ENCODE peak calls at places on chromosomes 7 and 10, in seven cellular contexts. R is PC-9; T is GM23248; P is left ventricle myocardium inferior; O is Peyer's patch; S is mesenchymal stem cell; L is CD4-positive, CD25-positive, alpha-beta regulatory T cell. Q is an unnamed sample.

GRCh38 chr10:63415635-63416244 is 50.0 kb downstream of the JMJD1C start:
- DNase-seq in S (peak; percentile 18), O (no peak), P (no peak), L (no peak), T (no peak), R (no peak), Q (peak; percentile 21)

GRCh38 chr7:142053988-142054387 is 57.5 kb upstream of the MGAM2 start:
- DNase-seq in T (peak; percentile 72), O (no peak), P (no peak), S (no peak), R (no peak), L (no peak), Q (no peak)

GRCh38 chr10:98446121-98446655 is 547 bp downstream of the HPS1 start:
- DNase-seq in L (peak; percentile 54), T (peak; percentile 75), P (no peak), S (peak; percentile 40), R (peak; percentile 34), O (peak; percentile 43), Q (peak; percentile 40)

GRCh38 chr10:88064608-88065383 is 201.4 kb downstream of the PTEN start:
- DNase-seq in R (no peak), P (peak; percentile 71), T (peak; percentile 67), S (peak; percentile 72), O (peak; percentile 40), L (peak; percentile 35), Q (peak; percentile 23)

GRCh38 chr10:7908541-7909210 is 90.4 kb downstream of the TAF3 start:
- DNase-seq in P (no peak), S (no peak), R (no peak), L (no peak), T (no peak), O (no peak), Q (no peak)

GRCh38 chr10:122301055-122301810 is 30.1 kb downstream of the BTBD16 start:
- DNase-seq in S (peak; percentile 90), L (no peak), T (peak; percentile 93), R (no peak), O (no peak), P (no peak), Q (no peak)

GRCh38 chr7:1654111-1654510 is 16.0 kb upstream of the ELFN1 start:
- DNase-seq in P (no peak), L (no peak), O (no peak), R (no peak), S (no peak), T (no peak), Q (no peak)

GRCh38 chr10:28179490-28180099 is 123.3 kb downstream of the MPP7 start:
- DNase-seq in O (no peak), L (peak; percentile 81), T (peak; percentile 66), P (no peak), S (peak; percentile 65), R (no peak), Q (peak; percentile 71)

GRCh38 chr10:44981172-44982113 is 2.8 kb upstream of the DEPP1 start:
- DNase-seq in R (peak; percentile 91), P (no peak), S (peak; percentile 90), T (peak; percentile 95), L (no peak), O (no peak), Q (no peak)

GRCh38 chr7:32039000-32039756 is 31.0 kb downstream of the PDE1C start:
- DNase-seq in R (peak; percentile 19), P (no peak), S (no peak), L (no peak), O (no peak), T (no peak), Q (no peak)

GRCh38 chr10:34522542-34522941 is 292.6 kb downstream of the PARD3 start:
- DNase-seq in L (peak; percentile 23), T (no peak), S (peak; percentile 30), R (no peak), P (no peak), O (no peak), Q (peak; percentile 79)

GRCh38 chr10:77392236-77392721 is 245.3 kb downstream of the KCNMA1 start:
- DNase-seq in L (no peak), P (no peak), O (no peak), R (no peak), T (peak; percentile 70), S (peak; percentile 79), Q (no peak)

GRCh38 chr10:77391605-77392235 is 245.9 kb downstream of the KCNMA1 start:
- DNase-seq in O (peak; percentile 18), L (peak; percentile 7), T (peak; percentile 88), P (peak; percentile 51), S (peak; percentile 89), R (peak; percentile 53), Q (peak; percentile 86)

GRCh38 chr10:77392851-77393250 is 244.8 kb downstream of the KCNMA1 start:
- DNase-seq in L (no peak), S (peak; percentile 98), R (peak; percentile 94), T (peak; percentile 100), P (no peak), O (no peak), Q (peak; percentile 33)

GRCh38 chr10:77388571-77388970 is 249.0 kb downstream of the KCNMA1 start:
- DNase-seq in T (no peak), O (no peak), R (no peak), P (no peak), S (no peak), L (no peak), Q (no peak)

DNA sequence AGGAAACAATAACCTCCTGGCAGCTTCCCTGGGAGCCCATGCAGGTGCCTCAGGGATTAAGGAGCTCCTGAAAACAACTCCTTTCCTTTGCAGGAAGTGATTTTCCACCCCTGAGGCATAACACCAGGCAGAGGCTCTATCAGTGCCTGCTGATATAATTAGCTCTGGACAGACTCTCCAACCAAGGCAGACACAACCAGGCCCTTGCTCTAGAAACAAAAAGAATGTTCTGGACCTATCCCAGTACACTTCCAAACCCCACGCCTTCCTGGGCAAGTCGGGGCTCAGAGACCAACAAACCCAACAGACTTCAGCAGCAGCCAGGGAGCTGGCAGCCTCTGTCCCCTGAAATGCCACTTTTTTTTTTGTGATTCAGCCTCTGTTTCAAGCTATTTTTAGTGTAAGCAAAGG is 247.1 kb downstream of the KCNMA1 start:
- DNase-seq in O (no peak), S (peak; percentile 53), T (peak; percentile 51), L (no peak), R (no peak), P (no peak), Q (no peak)
- H3K27ac ChIP-seq in O (no peak overlapping the region), S (no peak overlapping the region), T (peak overlapping the region; percentile 78), L (no peak overlapping the region), R (no peak overlapping the region), P (no peak overlapping the region), Q (no peak overlapping the region)

DNA sequence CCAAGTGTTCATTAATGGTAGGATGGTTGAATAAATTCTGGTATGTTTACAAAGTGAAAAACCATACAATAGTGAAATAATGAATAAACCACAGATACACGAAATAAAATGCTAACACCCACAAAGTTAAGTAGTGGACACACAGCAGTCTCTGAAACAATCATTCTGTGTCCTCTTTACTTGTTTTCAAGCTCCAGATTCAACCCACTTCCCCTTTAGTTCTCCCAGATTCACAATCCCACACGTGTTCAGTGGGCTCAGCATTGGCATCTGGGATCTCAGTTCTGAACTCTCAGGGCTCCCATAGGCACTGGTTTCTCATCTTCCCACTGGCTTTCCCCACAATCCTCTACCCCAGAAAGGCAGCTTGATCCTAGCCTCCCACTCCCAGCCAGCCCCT is 44.9 kb downstream of the SEM1 start:
- DNase-seq in O (no peak), R (no peak), T (no peak), L (no peak), P (no peak), S (no peak), Q (no peak)
- H3K9me3 ChIP-seq in O (no peaks in the 10 kb centered on the region), R (no peaks in the 10 kb centered on the region), T (no peaks in the 10 kb centered on the region), L (no peaks in the 10 kb centered on the region), P (peaks cover 7% of the 10 kb centered on the region), S (no peaks in the 10 kb centered on the region), Q (no peaks in the 10 kb centered on the region)

GRCh38 chr10:99982728-99983127 is 27.0 kb downstream of the DNMBP start:
- DNase-seq in R (no peak), P (no peak), L (no peak), O (no peak), S (no peak), T (no peak), Q (no peak)

GRCh38 chr10:99984635-99985034 is 25.1 kb downstream of the DNMBP start:
- DNase-seq in P (no peak), R (no peak), O (no peak), L (no peak), T (no peak), S (no peak), Q (no peak)

GRCh38 chr10:99984201-99984600 is 25.5 kb downstream of the DNMBP start:
- DNase-seq in T (peak; percentile 60), R (no peak), L (peak; percentile 71), O (no peak), S (peak; percentile 63), P (no peak), Q (peak; percentile 29)

GRCh38 chr10:99981581-99982199 is 28.1 kb downstream of the DNMBP start:
- DNase-seq in O (no peak), T (peak; percentile 25), S (no peak), P (no peak), R (no peak), L (no peak), Q (peak; percentile 64)

GRCh38 chr10:99983280-99983988 is 26.3 kb downstream of the DNMBP start:
- DNase-seq in O (no peak), R (no peak), L (no peak), P (peak; percentile 26), S (peak; percentile 96), T (peak; percentile 89), Q (no peak)
- H3K4me3 ChIP-seq in O (no peak overlapping the region), R (no peak overlapping the region), L (no peak overlapping the region), P (peak overlapping the region; percentile 42), S (no peak overlapping the region), T (peak overlapping the region; percentile 56), Q (no peak overlapping the region)

DNA sequence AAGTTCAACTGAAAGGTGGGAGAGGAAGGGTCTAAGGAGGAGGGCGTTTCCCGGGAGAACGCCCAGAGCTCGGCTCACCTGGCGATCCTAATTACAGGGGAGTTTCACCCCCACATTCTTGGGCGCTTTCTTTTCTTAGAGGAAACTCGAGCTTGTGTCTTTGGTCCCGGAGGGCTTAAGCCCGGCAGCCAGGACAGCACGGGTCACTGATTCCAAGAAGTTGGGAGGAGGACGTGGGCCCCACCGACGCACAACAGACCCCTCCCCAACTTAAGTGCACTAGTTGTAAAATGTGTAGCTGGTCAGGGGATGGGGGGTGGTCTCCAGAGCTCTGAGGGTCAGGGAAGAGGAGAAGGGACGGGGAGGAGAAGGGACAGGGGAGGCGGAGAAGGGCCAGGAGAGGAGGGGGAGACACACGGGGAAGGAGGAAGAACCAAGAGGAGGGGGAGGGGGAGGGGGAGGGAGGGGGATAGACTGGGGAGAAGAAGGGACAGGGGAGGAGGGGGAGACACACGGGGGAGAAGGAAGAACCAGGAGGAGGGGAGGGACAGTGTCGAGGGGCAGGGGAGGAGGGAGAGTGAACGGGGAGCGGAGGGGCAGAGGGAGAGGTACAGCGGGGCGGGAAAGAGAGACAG is 870 bp downstream of the BAIAP2L1 start:
- DNase-seq in R (peak; percentile 51), P (no peak), S (peak; percentile 30), O (no peak), L (no peak), T (peak; percentile 37), Q (no peak)
- H3K27ac ChIP-seq in R (peak overlapping the region; percentile 85), P (no peak overlapping the region), S (peak overlapping the region; percentile 90), O (peak overlapping the region; percentile 98), L (no peak overlapping the region), T (peak overlapping the region; percentile 1), Q (no peak overlapping the region)

GRCh38 chr10:116674901-116675423 is 54.2 kb downstream of the PNLIPRP2 start:
- DNase-seq in L (no peak), O (no peak), R (no peak), P (no peak), T (no peak), S (no peak), Q (no peak)
- H3K9me3 ChIP-seq in L (no peaks in the 10 kb centered on the region), O (no peaks in the 10 kb centered on the region), R (no peaks in the 10 kb centered on the region), P (no peaks in the 10 kb centered on the region), T (no peaks in the 10 kb centered on the region), S (no peaks in the 10 kb centered on the region), Q (no peaks in the 10 kb centered on the region)